ENCODE peak calls at places on chromosomes 16 and 17, in four cellular contexts. G, U, N and F are unnamed samples.

GRCh38 chr17:80859004-80859941 is 132.4 kb upstream of the CHMP6 start:
- DNase-seq in G (no peak), U (peak; percentile 92), N (no peak), F (peak; percentile 10)

GRCh38 chr16:76535-77272 is 1.3 kb upstream of the MPG start:
- DNase-seq in G (peak; percentile 58), U (peak; percentile 82), N (peak; percentile 40), F (no peak)

GRCh38 chr16:17258848-17259713 is 211.7 kb downstream of the XYLT1 start:
- DNase-seq in G (peak; percentile 98), U (no peak), N (no peak), F (no peak)

GRCh38 chr17:78558181-78558850 is 18.9 kb downstream of the DNAH17 start:
- DNase-seq in G (no peak), U (no peak), N (no peak), F (no peak)

GRCh38 chr17:38342886-38343607 is 709 bp downstream of the GPR179 start:
- DNase-seq in G (no peak), U (no peak), N (no peak), F (no peak)

GRCh38 chr16:88650749-88651275 is at the start of gene CYBA:
- DNase-seq in G (peak; percentile 74), U (peak; percentile 71), N (no peak), F (no peak)

GRCh38 chr16:12170103-12171025 is 193.8 kb downstream of the SNX29 start:
- DNase-seq in G (no peak), U (peak; percentile 46), N (no peak), F (no peak)

GRCh38 chr16:89055894-89056555 is 37.6 kb upstream of the ACSF3 start:
- DNase-seq in G (no peak), U (no peak), N (no peak), F (no peak)

GRCh38 chr17:50672831-50673551 is 34.7 kb downstream of the ANKRD40 start:
- DNase-seq in G (no peak), U (no peak), N (no peak), F (peak; percentile 46)

GRCh38 chr17:70905796-70906195 is 736.5 kb downstream of the KCNJ2 start:
- DNase-seq in G (peak; percentile 75), U (peak; percentile 100), N (no peak), F (peak; percentile 71)